ENCODE peak calls at places on chromosomes 7 and 10, in seven cellular contexts. One of them, this sample, is unnamed.

GRCh38 chr10:33248638-33249037 is 85.8 kb downstream of the NRP1 start:
- DNase-seq in AG04450: peak; percentile 74
- DNase-seq in Karpas-422: no peak
- DNase-seq in mammary epithelial cell: peak; percentile 93
- DNase-seq in mesenchymal stem cell: peak; percentile 94
- DNase-seq in CD8-positive, alpha-beta T cell: no peak
- DNase-seq in IMR-90: peak; percentile 95
- DNase-seq in this sample: peak; percentile 97

GRCh38 chr10:70458329-70459060 is 17.0 kb upstream of the NODAL start:
- DNase-seq in AG04450: peak; percentile 26
- DNase-seq in Karpas-422: no peak
- DNase-seq in mammary epithelial cell: peak; percentile 62
- DNase-seq in mesenchymal stem cell: peak; percentile 87
- DNase-seq in CD8-positive, alpha-beta T cell: no peak
- DNase-seq in IMR-90: peak; percentile 73
- DNase-seq in this sample: peak; percentile 69

GRCh38 chr7:141203177-141203576 is 129.3 kb downstream of the TMEM178B start:
- DNase-seq in AG04450: no peak
- DNase-seq in Karpas-422: no peak
- DNase-seq in mammary epithelial cell: no peak
- DNase-seq in mesenchymal stem cell: no peak
- DNase-seq in CD8-positive, alpha-beta T cell: no peak
- DNase-seq in IMR-90: no peak
- DNase-seq in this sample: no peak

GRCh38 chr10:96627292-96627691 is 40.5 kb upstream of the TM9SF3 start:
- DNase-seq in AG04450: no peak
- DNase-seq in Karpas-422: no peak
- DNase-seq in mammary epithelial cell: no peak
- DNase-seq in mesenchymal stem cell: no peak
- DNase-seq in CD8-positive, alpha-beta T cell: no peak
- DNase-seq in IMR-90: no peak
- DNase-seq in this sample: no peak

GRCh38 chr7:2523941-2524807 is 4.6 kb downstream of the LFNG start:
- DNase-seq in AG04450: no peak
- DNase-seq in Karpas-422: no peak
- DNase-seq in mammary epithelial cell: peak; percentile 76
- DNase-seq in mesenchymal stem cell: peak; percentile 65
- DNase-seq in CD8-positive, alpha-beta T cell: no peak
- DNase-seq in IMR-90: peak; percentile 41
- DNase-seq in this sample: peak; percentile 68

GRCh38 chr10:4849555-4850242 is 23.7 kb downstream of the AKR1E2 start:
- DNase-seq in AG04450: peak; percentile 94
- DNase-seq in Karpas-422: peak; percentile 96
- DNase-seq in mammary epithelial cell: peak; percentile 91
- DNase-seq in mesenchymal stem cell: peak; percentile 95
- DNase-seq in CD8-positive, alpha-beta T cell: peak; percentile 77
- DNase-seq in IMR-90: peak; percentile 96
- DNase-seq in this sample: peak; percentile 98

GRCh38 chr10:100879741-100880360 is 32.9 kb upstream of the SLF2 start:
- DNase-seq in AG04450: no peak
- DNase-seq in Karpas-422: no peak
- DNase-seq in mammary epithelial cell: no peak
- DNase-seq in mesenchymal stem cell: no peak
- DNase-seq in CD8-positive, alpha-beta T cell: no peak
- DNase-seq in IMR-90: no peak
- DNase-seq in this sample: no peak

GRCh38 chr10:78736926-78737618 is 331.7 kb upstream of the ZMIZ1 start:
- DNase-seq in AG04450: no peak
- DNase-seq in Karpas-422: no peak
- DNase-seq in mammary epithelial cell: no peak
- DNase-seq in mesenchymal stem cell: no peak
- DNase-seq in CD8-positive, alpha-beta T cell: no peak
- DNase-seq in IMR-90: no peak
- DNase-seq in this sample: no peak

GRCh38 chr7:140640060-140640611 is 477 bp downstream of the DENND2A start:
- DNase-seq in AG04450: no peak
- DNase-seq in Karpas-422: no peak
- DNase-seq in mammary epithelial cell: no peak
- DNase-seq in mesenchymal stem cell: peak; percentile 66
- DNase-seq in CD8-positive, alpha-beta T cell: no peak
- DNase-seq in IMR-90: peak; percentile 50
- DNase-seq in this sample: peak; percentile 52

GRCh38 chr7:55242613-55243012 is 122.5 kb upstream of the LANCL2 start:
- DNase-seq in AG04450: no peak
- DNase-seq in Karpas-422: no peak
- DNase-seq in mammary epithelial cell: no peak
- DNase-seq in mesenchymal stem cell: peak; percentile 45
- DNase-seq in CD8-positive, alpha-beta T cell: no peak
- DNase-seq in IMR-90: peak; percentile 56
- DNase-seq in this sample: no peak

GRCh38 chr7:73536479-73536878 is 14.4 kb upstream of the BAZ1B start:
- DNase-seq in AG04450: no peak
- DNase-seq in Karpas-422: no peak
- DNase-seq in mammary epithelial cell: no peak
- DNase-seq in mesenchymal stem cell: no peak
- DNase-seq in CD8-positive, alpha-beta T cell: no peak
- DNase-seq in IMR-90: no peak
- DNase-seq in this sample: no peak

GRCh38 chr10:69957516-69958231 is 95.0 kb upstream of the MACROH2A2 start:
- DNase-seq in AG04450: no peak
- DNase-seq in Karpas-422: no peak
- DNase-seq in mammary epithelial cell: no peak
- DNase-seq in mesenchymal stem cell: no peak
- DNase-seq in CD8-positive, alpha-beta T cell: no peak
- DNase-seq in IMR-90: no peak
- DNase-seq in this sample: no peak

GRCh38 chr7:125727215-125727614 is 797.6 kb upstream of the POT1 start:
- DNase-seq in AG04450: no peak
- DNase-seq in Karpas-422: no peak
- DNase-seq in mammary epithelial cell: no peak
- DNase-seq in mesenchymal stem cell: no peak
- DNase-seq in CD8-positive, alpha-beta T cell: no peak
- DNase-seq in IMR-90: no peak
- DNase-seq in this sample: no peak

GRCh38 chr10:36493511-36493880 is 631.9 kb upstream of the ANKRD30A start:
- DNase-seq in AG04450: no peak
- DNase-seq in Karpas-422: peak; percentile 17
- DNase-seq in mammary epithelial cell: peak; percentile 29
- DNase-seq in mesenchymal stem cell: peak; percentile 56
- DNase-seq in CD8-positive, alpha-beta T cell: no peak
- DNase-seq in IMR-90: peak; percentile 70
- DNase-seq in this sample: peak; percentile 83

GRCh38 chr10:48818861-48819490 is 120.7 kb downstream of the LRRC18 start:
- DNase-seq in AG04450: no peak
- DNase-seq in Karpas-422: no peak
- DNase-seq in mammary epithelial cell: no peak
- DNase-seq in mesenchymal stem cell: no peak
- DNase-seq in CD8-positive, alpha-beta T cell: no peak
- DNase-seq in IMR-90: no peak
- DNase-seq in this sample: no peak

GRCh38 chr7:142880886-142881505 is 4.5 kb downstream of the TRPV6 start:
- DNase-seq in AG04450: no peak
- DNase-seq in Karpas-422: peak; percentile 81
- DNase-seq in mammary epithelial cell: no peak
- DNase-seq in mesenchymal stem cell: no peak
- DNase-seq in CD8-positive, alpha-beta T cell: peak; percentile 19
- DNase-seq in IMR-90: peak; percentile 1
- DNase-seq in this sample: peak; percentile 29

GRCh38 chr10:119542357-119542989 is at the start of gene RGS10:
- DNase-seq in AG04450: no peak
- DNase-seq in Karpas-422: peak; percentile 96
- DNase-seq in mammary epithelial cell: peak; percentile 86
- DNase-seq in mesenchymal stem cell: peak; percentile 78
- DNase-seq in CD8-positive, alpha-beta T cell: peak; percentile 69
- DNase-seq in IMR-90: peak; percentile 72
- DNase-seq in this sample: peak; percentile 73

GRCh38 chr7:50564630-50565558 is at the start of gene DDC:
- DNase-seq in AG04450: no peak
- DNase-seq in Karpas-422: no peak
- DNase-seq in mammary epithelial cell: no peak
- DNase-seq in mesenchymal stem cell: no peak
- DNase-seq in CD8-positive, alpha-beta T cell: no peak
- DNase-seq in IMR-90: no peak
- DNase-seq in this sample: no peak

GRCh38 chr7:77626515-77627306 is 69.5 kb upstream of the RSBN1L start:
- DNase-seq in AG04450: no peak
- DNase-seq in Karpas-422: no peak
- DNase-seq in mammary epithelial cell: no peak
- DNase-seq in mesenchymal stem cell: no peak
- DNase-seq in CD8-positive, alpha-beta T cell: no peak
- DNase-seq in IMR-90: no peak
- DNase-seq in this sample: no peak

GRCh38 chr7:129434846-129435318 is 650 bp downstream of the STRIP2 start:
- DNase-seq in AG04450: no peak
- DNase-seq in Karpas-422: no peak
- DNase-seq in mammary epithelial cell: peak; percentile 12
- DNase-seq in mesenchymal stem cell: peak; percentile 32
- DNase-seq in CD8-positive, alpha-beta T cell: no peak
- DNase-seq in IMR-90: peak; percentile 14
- DNase-seq in this sample: peak; percentile 35

GRCh38 chr7:3272691-3273141 is 28.3 kb upstream of the SDK1 start:
- DNase-seq in AG04450: peak; percentile 92
- DNase-seq in Karpas-422: no peak
- DNase-seq in mammary epithelial cell: peak; percentile 57
- DNase-seq in mesenchymal stem cell: peak; percentile 79
- DNase-seq in CD8-positive, alpha-beta T cell: no peak
- DNase-seq in IMR-90: peak; percentile 96
- DNase-seq in this sample: peak; percentile 63

GRCh38 chr10:6423004-6423403 is 157.1 kb downstream of the PRKCQ start:
- DNase-seq in AG04450: no peak
- DNase-seq in Karpas-422: no peak
- DNase-seq in mammary epithelial cell: peak; percentile 83
- DNase-seq in mesenchymal stem cell: peak; percentile 88
- DNase-seq in CD8-positive, alpha-beta T cell: no peak
- DNase-seq in IMR-90: peak; percentile 2
- DNase-seq in this sample: no peak

GRCh38 chr7:104196161-104196560 is 11.7 kb downstream of the ORC5 start:
- DNase-seq in AG04450: no peak
- DNase-seq in Karpas-422: no peak
- DNase-seq in mammary epithelial cell: no peak
- DNase-seq in mesenchymal stem cell: peak; percentile 10
- DNase-seq in CD8-positive, alpha-beta T cell: no peak
- DNase-seq in IMR-90: peak; percentile 32
- DNase-seq in this sample: no peak

GRCh38 chr7:140551334-140552239 is 72.3 kb upstream of the MKRN1 start:
- DNase-seq in AG04450: no peak
- DNase-seq in Karpas-422: no peak
- DNase-seq in mammary epithelial cell: no peak
- DNase-seq in mesenchymal stem cell: peak; percentile 26
- DNase-seq in CD8-positive, alpha-beta T cell: no peak
- DNase-seq in IMR-90: no peak
- DNase-seq in this sample: no peak

GRCh38 chr10:100138921-100139496 is 46.8 kb downstream of the ERLIN1 start:
- DNase-seq in AG04450: no peak
- DNase-seq in Karpas-422: no peak
- DNase-seq in mammary epithelial cell: no peak
- DNase-seq in mesenchymal stem cell: no peak
- DNase-seq in CD8-positive, alpha-beta T cell: no peak
- DNase-seq in IMR-90: no peak
- DNase-seq in this sample: no peak

GRCh38 chr10:23363788-23364135 is 19.2 kb upstream of the C10orf67 start:
- DNase-seq in AG04450: no peak
- DNase-seq in Karpas-422: no peak
- DNase-seq in mammary epithelial cell: no peak
- DNase-seq in mesenchymal stem cell: no peak
- DNase-seq in CD8-positive, alpha-beta T cell: no peak
- DNase-seq in IMR-90: no peak
- DNase-seq in this sample: no peak
- H3K4me3 ChIP-seq in AG04450: no peak overlapping the region
- H3K4me3 ChIP-seq in Karpas-422: no peak overlapping the region
- H3K4me3 ChIP-seq in mammary epithelial cell: no peak overlapping the region
- H3K4me3 ChIP-seq in mesenchymal stem cell: no peak overlapping the region
- H3K4me3 ChIP-seq in CD8-positive, alpha-beta T cell: peak overlapping the region; percentile 19
- H3K4me3 ChIP-seq in IMR-90: no peak overlapping the region
- H3K4me3 ChIP-seq in this sample: no peak overlapping the region

GRCh38 chr10:16866861-16867260 is 49.6 kb upstream of the RSU1 start:
- DNase-seq in AG04450: no peak
- DNase-seq in Karpas-422: no peak
- DNase-seq in mammary epithelial cell: no peak
- DNase-seq in mesenchymal stem cell: no peak
- DNase-seq in CD8-positive, alpha-beta T cell: no peak
- DNase-seq in IMR-90: no peak
- DNase-seq in this sample: no peak
- H3K4me3 ChIP-seq in AG04450: no peak overlapping the region
- H3K4me3 ChIP-seq in Karpas-422: no peak overlapping the region
- H3K4me3 ChIP-seq in mammary epithelial cell: no peak overlapping the region
- H3K4me3 ChIP-seq in mesenchymal stem cell: no peak overlapping the region
- H3K4me3 ChIP-seq in CD8-positive, alpha-beta T cell: no peak overlapping the region
- H3K4me3 ChIP-seq in IMR-90: no peak overlapping the region
- H3K4me3 ChIP-seq in this sample: no peak overlapping the region

DNA sequence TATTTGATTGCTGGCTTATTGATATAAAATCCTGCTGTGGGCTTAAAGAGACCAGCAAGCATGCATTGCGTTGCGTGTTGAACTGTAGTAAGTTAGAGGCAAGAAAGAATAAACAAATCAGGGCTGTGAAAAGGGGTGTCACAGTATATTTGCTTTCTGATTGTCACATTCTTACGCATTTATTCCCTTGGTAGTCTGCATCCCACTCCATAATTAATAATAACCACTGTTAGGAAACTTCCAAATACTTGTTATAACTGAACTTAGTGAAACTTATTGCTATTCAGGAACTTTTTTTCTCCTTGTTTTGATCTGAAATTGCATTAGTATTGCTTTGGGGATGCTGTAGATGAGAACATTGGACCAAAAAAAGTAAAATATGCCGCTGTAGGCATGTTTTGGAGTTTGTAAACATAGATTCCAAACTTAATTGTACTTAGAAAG is 1.7 kb downstream of the PPP1R9A start:
- DNase-seq in AG04450: no peak
- DNase-seq in Karpas-422: no peak
- DNase-seq in mammary epithelial cell: no peak
- DNase-seq in mesenchymal stem cell: no peak
- DNase-seq in CD8-positive, alpha-beta T cell: no peak
- DNase-seq in IMR-90: no peak
- DNase-seq in this sample: no peak
- H3K4me3 ChIP-seq in AG04450: no peak overlapping the region
- H3K4me3 ChIP-seq in Karpas-422: no peak overlapping the region
- H3K4me3 ChIP-seq in mammary epithelial cell: no peak overlapping the region
- H3K4me3 ChIP-seq in mesenchymal stem cell: peak overlapping the region; percentile 82
- H3K4me3 ChIP-seq in CD8-positive, alpha-beta T cell: no peak overlapping the region
- H3K4me3 ChIP-seq in IMR-90: no peak overlapping the region
- H3K4me3 ChIP-seq in this sample: no peak overlapping the region

DNA sequence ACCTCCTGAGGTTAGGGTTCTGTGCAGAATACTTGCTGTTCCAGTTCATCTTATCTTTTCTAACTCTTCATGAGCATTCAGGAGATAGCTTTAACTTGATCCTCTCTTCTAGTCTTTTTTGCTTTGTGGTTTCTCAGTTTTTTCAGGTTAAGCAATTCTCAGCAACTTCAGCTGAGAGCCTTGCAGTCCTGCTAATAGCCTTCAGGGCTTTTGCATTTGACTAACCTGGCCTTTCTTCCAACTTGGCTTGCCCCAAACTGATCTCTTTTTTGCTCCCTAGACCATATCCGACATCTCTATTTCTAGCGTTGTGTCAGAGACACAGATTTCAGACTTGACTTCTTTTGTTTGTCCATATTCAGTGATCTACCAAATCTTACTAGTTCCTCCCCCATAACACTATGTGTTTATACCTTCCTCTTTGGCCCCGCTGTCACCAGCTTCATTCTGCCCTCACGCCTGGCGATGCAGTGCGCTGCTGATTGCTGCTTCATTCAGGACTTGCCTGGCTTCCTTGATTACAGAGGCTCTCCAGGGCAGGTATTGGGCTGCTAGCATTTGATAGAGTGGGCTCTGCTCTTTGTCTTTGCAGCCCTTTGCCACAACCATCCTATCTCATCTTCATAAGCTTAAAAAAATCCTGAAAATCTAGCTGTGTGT is 9.5 kb downstream of the CUL1 start:
- DNase-seq in AG04450: no peak
- DNase-seq in Karpas-422: no peak
- DNase-seq in mammary epithelial cell: no peak
- DNase-seq in mesenchymal stem cell: peak; percentile 24
- DNase-seq in CD8-positive, alpha-beta T cell: no peak
- DNase-seq in IMR-90: no peak
- DNase-seq in this sample: no peak
- H3K4me3 ChIP-seq in AG04450: no peak overlapping the region
- H3K4me3 ChIP-seq in Karpas-422: no peak overlapping the region
- H3K4me3 ChIP-seq in mammary epithelial cell: no peak overlapping the region
- H3K4me3 ChIP-seq in mesenchymal stem cell: no peak overlapping the region
- H3K4me3 ChIP-seq in CD8-positive, alpha-beta T cell: no peak overlapping the region
- H3K4me3 ChIP-seq in IMR-90: no peak overlapping the region
- H3K4me3 ChIP-seq in this sample: no peak overlapping the region